ENCODE peak calls at places on chromosomes 5 and 9, in four cellular contexts. Z is HEK293T; K is IMR-90; F is CD8-positive, alpha-beta T cell. Y is an unnamed sample.

GRCh38 chr9:27165670-27166069 is 56.6 kb downstream of the TEK start:
- DNase-seq in Z (peak), K (no peak), F (no peak), Y (no peak)

GRCh38 chr5:78006449-78006848 is 230.3 kb upstream of the TBCA start:
- DNase-seq in Z (no peak), K (no peak), F (no peak), Y (no peak)

GRCh38 chr5:1516615-1517601 is 6.9 kb downstream of the LPCAT1 start:
- DNase-seq in Z (no peak), K (peak), F (peak), Y (no peak)

GRCh38 chr5:5270958-5271605 is 131.0 kb downstream of the ADAMTS16 start:
- DNase-seq in Z (peak), K (peak), F (no peak), Y (no peak)

GRCh38 chr9:131733601-131734061 is 6.2 kb downstream of the RAPGEF1 start:
- DNase-seq in Z (no peak), K (peak), F (peak), Y (no peak)

GRCh38 chr5:27377626-27378025 is 339.2 kb upstream of the CDH9 start:
- DNase-seq in Z (no peak), K (no peak), F (no peak), Y (no peak)

GRCh38 chr9:121227867-121228266 is 26.2 kb upstream of the RAB14 start:
- DNase-seq in Z (no peak), K (no peak), F (no peak), Y (no peak)

GRCh38 chr5:167050568-167051214 is 1240.8 kb upstream of the WWC1 start:
- DNase-seq in Z (no peak), K (no peak), F (no peak), Y (no peak)

GRCh38 chr5:2724831-2725230 is 26.6 kb downstream of the IRX2 start:
- DNase-seq in Z (no peak), K (no peak), F (no peak), Y (no peak)

GRCh38 chr5:178551059-178551458 is 39.1 kb downstream of the COL23A1 start:
- DNase-seq in Z (no peak), K (peak), F (no peak), Y (no peak)

GRCh38 chr5:146817973-146818372 is 60.6 kb downstream of the PPP2R2B start:
- DNase-seq in Z (no peak), K (no peak), F (no peak), Y (no peak)

GRCh38 chr5:142065273-142065672 is 43.3 kb upstream of the NDFIP1 start:
- DNase-seq in Z (no peak), K (peak), F (no peak), Y (no peak)

GRCh38 chr5:5146530-5147160 is 6.5 kb downstream of the ADAMTS16 start:
- DNase-seq in Z (no peak), K (no peak), F (no peak), Y (no peak)

GRCh38 chr5:115262066-115262404 is 642 bp downstream of the PGGT1B start:
- DNase-seq in Z (peak), K (peak), F (no peak), Y (no peak)

GRCh38 chr9:129667850-129668249 is 2.4 kb downstream of the PRRX2 start:
- DNase-seq in Z (no peak), K (no peak), F (no peak), Y (no peak)

GRCh38 chr9:14271078-14271673 is 42.8 kb downstream of the NFIB start:
- DNase-seq in Z (peak), K (peak), F (no peak), Y (no peak)

GRCh38 chr9:127742435-127743088 is 7.5 kb upstream of the TOR2A start:
- DNase-seq in Z (peak), K (peak), F (no peak), Y (no peak)

GRCh38 chr9:111178361-111179043 is 140.2 kb upstream of the LPAR1 start:
- DNase-seq in Z (no peak), K (peak), F (no peak), Y (no peak)

GRCh38 chr9:122218885-122219855 is 9.6 kb downstream of the LHX6 start:
- DNase-seq in Z (no peak), K (peak), F (no peak), Y (no peak)